ENCODE peak calls at places on chromosomes 4 and X, in seven cellular contexts. One of them, this sample, is unnamed.

GRCh38 chr4:86558799-86559198 is 35.3 kb upstream of the PTPN13 start:
- DNase-seq in naive thymus-derived CD8-positive, alpha-beta T cell: no peak
- DNase-seq in HS-5: no peak
- DNase-seq in NCI-H187: no peak
- DNase-seq in H1: no peak
- DNase-seq in NCI-H226: no peak
- DNase-seq in activated CD8-positive, alpha-beta T cell treated with anti-CD3 and anti-CD28 coated beads, Interleukin-2, amount 10 ng/mL, durations not matched to agents 7 days and 5 days: no peak
- DNase-seq in this sample: no peak

GRCh38 chrX:31021537-31021936 is 50.3 kb downstream of the FTHL17 start:
- DNase-seq in H1: no peak
- DNase-seq in NCI-H187: no peak
- DNase-seq in HS-5: no peak
- DNase-seq in NCI-H226: no peak
- DNase-seq in activated CD8-positive, alpha-beta T cell treated with anti-CD3 and anti-CD28 coated beads, Interleukin-2, amount 10 ng/mL, durations not matched to agents 7 days and 5 days: no peak
- DNase-seq in naive thymus-derived CD8-positive, alpha-beta T cell: no peak
- DNase-seq in this sample: no peak

GRCh38 chr4:6626066-6626465 is 14.4 kb upstream of the MRFAP1 start:
- DNase-seq in NCI-H187: no peak
- DNase-seq in activated CD8-positive, alpha-beta T cell treated with anti-CD3 and anti-CD28 coated beads, Interleukin-2, amount 10 ng/mL, durations not matched to agents 7 days and 5 days: no peak
- DNase-seq in NCI-H226: no peak
- DNase-seq in HS-5: no peak
- DNase-seq in naive thymus-derived CD8-positive, alpha-beta T cell: no peak
- DNase-seq in H1: no peak
- DNase-seq in this sample: no peak

GRCh38 chr4:38563703-38564490 is 100.1 kb upstream of the KLF3 start:
- DNase-seq in naive thymus-derived CD8-positive, alpha-beta T cell: no peak
- DNase-seq in H1: no peak
- DNase-seq in NCI-H187: peak; percentile 41
- DNase-seq in activated CD8-positive, alpha-beta T cell treated with anti-CD3 and anti-CD28 coated beads, Interleukin-2, amount 10 ng/mL, durations not matched to agents 7 days and 5 days: no peak
- DNase-seq in HS-5: no peak
- DNase-seq in NCI-H226: no peak
- DNase-seq in this sample: peak; percentile 4

GRCh38 chrX:46812445-46812844 is 24.4 kb upstream of the RP2 start:
- DNase-seq in HS-5: no peak
- DNase-seq in NCI-H187: no peak
- DNase-seq in activated CD8-positive, alpha-beta T cell treated with anti-CD3 and anti-CD28 coated beads, Interleukin-2, amount 10 ng/mL, durations not matched to agents 7 days and 5 days: no peak
- DNase-seq in NCI-H226: peak; percentile 61
- DNase-seq in naive thymus-derived CD8-positive, alpha-beta T cell: no peak
- DNase-seq in H1: no peak
- DNase-seq in this sample: no peak

GRCh38 chr4:10121568-10122097 is 5.0 kb upstream of the WDR1 start:
- DNase-seq in H1: no peak
- DNase-seq in NCI-H226: no peak
- DNase-seq in NCI-H187: no peak
- DNase-seq in naive thymus-derived CD8-positive, alpha-beta T cell: no peak
- DNase-seq in activated CD8-positive, alpha-beta T cell treated with anti-CD3 and anti-CD28 coated beads, Interleukin-2, amount 10 ng/mL, durations not matched to agents 7 days and 5 days: no peak
- DNase-seq in HS-5: no peak
- DNase-seq in this sample: no peak

GRCh38 chr4:55363618-55364420 is 17.8 kb downstream of the SRD5A3 start:
- DNase-seq in HS-5: no peak
- DNase-seq in naive thymus-derived CD8-positive, alpha-beta T cell: no peak
- DNase-seq in NCI-H226: no peak
- DNase-seq in NCI-H187: no peak
- DNase-seq in activated CD8-positive, alpha-beta T cell treated with anti-CD3 and anti-CD28 coated beads, Interleukin-2, amount 10 ng/mL, durations not matched to agents 7 days and 5 days: no peak
- DNase-seq in H1: no peak
- DNase-seq in this sample: no peak

GRCh38 chr4:142614621-142615323 is 231.3 kb downstream of the INPP4B start:
- DNase-seq in activated CD8-positive, alpha-beta T cell treated with anti-CD3 and anti-CD28 coated beads, Interleukin-2, amount 10 ng/mL, durations not matched to agents 7 days and 5 days: no peak
- DNase-seq in H1: no peak
- DNase-seq in naive thymus-derived CD8-positive, alpha-beta T cell: no peak
- DNase-seq in NCI-H226: peak; percentile 2
- DNase-seq in NCI-H187: no peak
- DNase-seq in HS-5: peak; percentile 58
- DNase-seq in this sample: no peak

GRCh38 chr4:15361529-15361928 is 66.3 kb upstream of the C1QTNF7 start:
- DNase-seq in NCI-H226: no peak
- DNase-seq in HS-5: no peak
- DNase-seq in H1: no peak
- DNase-seq in activated CD8-positive, alpha-beta T cell treated with anti-CD3 and anti-CD28 coated beads, Interleukin-2, amount 10 ng/mL, durations not matched to agents 7 days and 5 days: no peak
- DNase-seq in naive thymus-derived CD8-positive, alpha-beta T cell: no peak
- DNase-seq in NCI-H187: no peak
- DNase-seq in this sample: no peak

GRCh38 chrX:54891573-54891972 is 29.1 kb upstream of the TRO start:
- DNase-seq in H1: no peak
- DNase-seq in naive thymus-derived CD8-positive, alpha-beta T cell: peak; percentile 33
- DNase-seq in activated CD8-positive, alpha-beta T cell treated with anti-CD3 and anti-CD28 coated beads, Interleukin-2, amount 10 ng/mL, durations not matched to agents 7 days and 5 days: peak; percentile 43
- DNase-seq in NCI-H226: no peak
- DNase-seq in NCI-H187: no peak
- DNase-seq in HS-5: no peak
- DNase-seq in this sample: no peak

GRCh38 chr4:142558851-142559250 is 287.2 kb downstream of the INPP4B start:
- DNase-seq in H1: no peak
- DNase-seq in activated CD8-positive, alpha-beta T cell treated with anti-CD3 and anti-CD28 coated beads, Interleukin-2, amount 10 ng/mL, durations not matched to agents 7 days and 5 days: no peak
- DNase-seq in HS-5: no peak
- DNase-seq in naive thymus-derived CD8-positive, alpha-beta T cell: no peak
- DNase-seq in NCI-H187: no peak
- DNase-seq in NCI-H226: peak; percentile 33
- DNase-seq in this sample: no peak

GRCh38 chrX:23511783-23512182 is 155.5 kb upstream of the PRDX4 start:
- DNase-seq in NCI-H226: no peak
- DNase-seq in HS-5: no peak
- DNase-seq in H1: no peak
- DNase-seq in naive thymus-derived CD8-positive, alpha-beta T cell: no peak
- DNase-seq in activated CD8-positive, alpha-beta T cell treated with anti-CD3 and anti-CD28 coated beads, Interleukin-2, amount 10 ng/mL, durations not matched to agents 7 days and 5 days: no peak
- DNase-seq in NCI-H187: no peak
- DNase-seq in this sample: no peak

GRCh38 chr4:6840062-6840976 is 57.8 kb downstream of the KIAA0232 start:
- DNase-seq in HS-5: no peak
- DNase-seq in NCI-H226: no peak
- DNase-seq in activated CD8-positive, alpha-beta T cell treated with anti-CD3 and anti-CD28 coated beads, Interleukin-2, amount 10 ng/mL, durations not matched to agents 7 days and 5 days: no peak
- DNase-seq in naive thymus-derived CD8-positive, alpha-beta T cell: no peak
- DNase-seq in NCI-H187: no peak
- DNase-seq in H1: no peak
- DNase-seq in this sample: no peak

GRCh38 chr4:121564840-121565375 is 131.9 kb downstream of the ANXA5 start:
- DNase-seq in naive thymus-derived CD8-positive, alpha-beta T cell: no peak
- DNase-seq in activated CD8-positive, alpha-beta T cell treated with anti-CD3 and anti-CD28 coated beads, Interleukin-2, amount 10 ng/mL, durations not matched to agents 7 days and 5 days: no peak
- DNase-seq in H1: no peak
- DNase-seq in NCI-H187: no peak
- DNase-seq in HS-5: no peak
- DNase-seq in NCI-H226: no peak
- DNase-seq in this sample: no peak

GRCh38 chr4:107719211-107719926 is 665 bp downstream of the PAPSS1 start:
- DNase-seq in H1: no peak
- DNase-seq in NCI-H226: peak; percentile 5
- DNase-seq in NCI-H187: peak; percentile 2
- DNase-seq in HS-5: no peak
- DNase-seq in naive thymus-derived CD8-positive, alpha-beta T cell: no peak
- DNase-seq in activated CD8-positive, alpha-beta T cell treated with anti-CD3 and anti-CD28 coated beads, Interleukin-2, amount 10 ng/mL, durations not matched to agents 7 days and 5 days: peak; percentile 48
- DNase-seq in this sample: no peak

GRCh38 chr4:67161311-67161710 is 384.0 kb downstream of the CENPC start:
- DNase-seq in NCI-H226: no peak
- DNase-seq in NCI-H187: no peak
- DNase-seq in H1: no peak
- DNase-seq in activated CD8-positive, alpha-beta T cell treated with anti-CD3 and anti-CD28 coated beads, Interleukin-2, amount 10 ng/mL, durations not matched to agents 7 days and 5 days: no peak
- DNase-seq in naive thymus-derived CD8-positive, alpha-beta T cell: no peak
- DNase-seq in HS-5: no peak
- DNase-seq in this sample: no peak

GRCh38 chrX:100819534-100819836 is 706 bp upstream of the CSTF2 start:
- DNase-seq in HS-5: no peak
- DNase-seq in naive thymus-derived CD8-positive, alpha-beta T cell: no peak
- DNase-seq in H1: no peak
- DNase-seq in NCI-H187: no peak
- DNase-seq in activated CD8-positive, alpha-beta T cell treated with anti-CD3 and anti-CD28 coated beads, Interleukin-2, amount 10 ng/mL, durations not matched to agents 7 days and 5 days: no peak
- DNase-seq in NCI-H226: no peak
- DNase-seq in this sample: no peak

GRCh38 chr4:122542411-122543236 is 78.2 kb downstream of the IL21 start:
- DNase-seq in NCI-H187: no peak
- DNase-seq in H1: no peak
- DNase-seq in naive thymus-derived CD8-positive, alpha-beta T cell: no peak
- DNase-seq in activated CD8-positive, alpha-beta T cell treated with anti-CD3 and anti-CD28 coated beads, Interleukin-2, amount 10 ng/mL, durations not matched to agents 7 days and 5 days: no peak
- DNase-seq in HS-5: peak; percentile 13
- DNase-seq in NCI-H226: peak; percentile 57
- DNase-seq in this sample: no peak

GRCh38 chr4:22869235-22869634 is 176.5 kb downstream of the GBA3 start:
- DNase-seq in activated CD8-positive, alpha-beta T cell treated with anti-CD3 and anti-CD28 coated beads, Interleukin-2, amount 10 ng/mL, durations not matched to agents 7 days and 5 days: no peak
- DNase-seq in NCI-H226: no peak
- DNase-seq in H1: no peak
- DNase-seq in HS-5: no peak
- DNase-seq in naive thymus-derived CD8-positive, alpha-beta T cell: no peak
- DNase-seq in NCI-H187: no peak
- DNase-seq in this sample: no peak

GRCh38 chr4:40057540-40058091 is 966 bp downstream of the N4BP2 start:
- DNase-seq in NCI-H187: peak; percentile 69
- DNase-seq in naive thymus-derived CD8-positive, alpha-beta T cell: peak; percentile 74
- DNase-seq in NCI-H226: peak; percentile 91
- DNase-seq in H1: peak; percentile 59
- DNase-seq in activated CD8-positive, alpha-beta T cell treated with anti-CD3 and anti-CD28 coated beads, Interleukin-2, amount 10 ng/mL, durations not matched to agents 7 days and 5 days: peak; percentile 87
- DNase-seq in HS-5: peak; percentile 85
- DNase-seq in this sample: peak; percentile 33

GRCh38 chrX:139929876-139930275 is 3.0 kb downstream of the ATP11C start:
- DNase-seq in NCI-H226: no peak
- DNase-seq in activated CD8-positive, alpha-beta T cell treated with anti-CD3 and anti-CD28 coated beads, Interleukin-2, amount 10 ng/mL, durations not matched to agents 7 days and 5 days: no peak
- DNase-seq in HS-5: no peak
- DNase-seq in naive thymus-derived CD8-positive, alpha-beta T cell: no peak
- DNase-seq in H1: no peak
- DNase-seq in NCI-H187: no peak
- DNase-seq in this sample: no peak

GRCh38 chr4:15665738-15666365 is 10.7 kb upstream of the FBXL5 start:
- DNase-seq in HS-5: no peak
- DNase-seq in NCI-H187: no peak
- DNase-seq in H1: no peak
- DNase-seq in NCI-H226: peak; percentile 92
- DNase-seq in activated CD8-positive, alpha-beta T cell treated with anti-CD3 and anti-CD28 coated beads, Interleukin-2, amount 10 ng/mL, durations not matched to agents 7 days and 5 days: no peak
- DNase-seq in naive thymus-derived CD8-positive, alpha-beta T cell: no peak
- DNase-seq in this sample: no peak

GRCh38 chr4:7434141-7434765 is 477 bp downstream of the PSAPL1 start:
- DNase-seq in NCI-H226: no peak
- DNase-seq in naive thymus-derived CD8-positive, alpha-beta T cell: no peak
- DNase-seq in NCI-H187: no peak
- DNase-seq in activated CD8-positive, alpha-beta T cell treated with anti-CD3 and anti-CD28 coated beads, Interleukin-2, amount 10 ng/mL, durations not matched to agents 7 days and 5 days: no peak
- DNase-seq in H1: no peak
- DNase-seq in HS-5: no peak
- DNase-seq in this sample: no peak

GRCh38 chrX:15564981-15565579 is 35.7 kb downstream of the ACE2 start:
- DNase-seq in HS-5: peak; percentile 5
- DNase-seq in NCI-H226: peak; percentile 31
- DNase-seq in activated CD8-positive, alpha-beta T cell treated with anti-CD3 and anti-CD28 coated beads, Interleukin-2, amount 10 ng/mL, durations not matched to agents 7 days and 5 days: peak; percentile 35
- DNase-seq in NCI-H187: no peak
- DNase-seq in H1: peak; percentile 46
- DNase-seq in naive thymus-derived CD8-positive, alpha-beta T cell: peak; percentile 0
- DNase-seq in this sample: peak; percentile 21

GRCh38 chr4:173399016-173399415 is at the start of gene SCRG1:
- DNase-seq in naive thymus-derived CD8-positive, alpha-beta T cell: no peak
- DNase-seq in NCI-H187: no peak
- DNase-seq in activated CD8-positive, alpha-beta T cell treated with anti-CD3 and anti-CD28 coated beads, Interleukin-2, amount 10 ng/mL, durations not matched to agents 7 days and 5 days: no peak
- DNase-seq in HS-5: no peak
- DNase-seq in NCI-H226: no peak
- DNase-seq in H1: no peak
- DNase-seq in this sample: no peak

GRCh38 chr4:113222431-113222979 is 173.1 kb downstream of the ANK2 start:
- DNase-seq in activated CD8-positive, alpha-beta T cell treated with anti-CD3 and anti-CD28 coated beads, Interleukin-2, amount 10 ng/mL, durations not matched to agents 7 days and 5 days: no peak
- DNase-seq in NCI-H226: peak; percentile 37
- DNase-seq in H1: no peak
- DNase-seq in NCI-H187: no peak
- DNase-seq in naive thymus-derived CD8-positive, alpha-beta T cell: no peak
- DNase-seq in HS-5: peak; percentile 36
- DNase-seq in this sample: no peak

GRCh38 chrX:110153900-110154299 is 151.0 kb downstream of the TMEM164 start:
- DNase-seq in naive thymus-derived CD8-positive, alpha-beta T cell: no peak
- DNase-seq in NCI-H226: no peak
- DNase-seq in activated CD8-positive, alpha-beta T cell treated with anti-CD3 and anti-CD28 coated beads, Interleukin-2, amount 10 ng/mL, durations not matched to agents 7 days and 5 days: no peak
- DNase-seq in H1: no peak
- DNase-seq in HS-5: no peak
- DNase-seq in NCI-H187: no peak
- DNase-seq in this sample: no peak

GRCh38 chr4:101169044-101170014 is 178.0 kb downstream of the PPP3CA start:
- DNase-seq in activated CD8-positive, alpha-beta T cell treated with anti-CD3 and anti-CD28 coated beads, Interleukin-2, amount 10 ng/mL, durations not matched to agents 7 days and 5 days: peak; percentile 74
- DNase-seq in NCI-H226: peak; percentile 59
- DNase-seq in NCI-H187: peak; percentile 3
- DNase-seq in HS-5: no peak
- DNase-seq in H1: peak; percentile 69
- DNase-seq in naive thymus-derived CD8-positive, alpha-beta T cell: peak; percentile 52
- DNase-seq in this sample: peak; percentile 22

GRCh38 chr4:41887821-41888699 is 47.2 kb upstream of the TMEM33 start:
- DNase-seq in HS-5: no peak
- DNase-seq in naive thymus-derived CD8-positive, alpha-beta T cell: peak; percentile 24
- DNase-seq in activated CD8-positive, alpha-beta T cell treated with anti-CD3 and anti-CD28 coated beads, Interleukin-2, amount 10 ng/mL, durations not matched to agents 7 days and 5 days: peak; percentile 56
- DNase-seq in H1: no peak
- DNase-seq in NCI-H187: no peak
- DNase-seq in NCI-H226: no peak
- DNase-seq in this sample: no peak

This sample was measured in NCI-H2107.